ENCODE peak calls at places on chromosomes 1 and 21, in nine cellular contexts. W is dorsolateral prefrontal cortex, J is fibroblast of villous mesenchyme, M is HL-60, E is cardiac muscle cell, A is upper lobe of right lung, Q is adrenal gland, U is heart left ventricle, B is uterus. G is an unnamed sample.
A peak's percentile ranks its signal among the peaks of the same experiment; 100 is the strongest.

GRCh38 chr21:33230518-33231324 is 983 bp downstream of the IFNAR2 start:
- DNase-seq in W (peak; percentile 41), B (peak; percentile 43), A (peak; percentile 76), E (peak; percentile 49), J (peak; percentile 45), U (peak; percentile 78), M (peak; percentile 27), Q (peak; percentile 50), G (no peak)

GRCh38 chr1:32759997-32760623 is 57.0 kb downstream of the YARS1 start:
- DNase-seq in U (no peak), Q (peak; percentile 97), A (peak; percentile 97), B (peak; percentile 73), W (no peak), E (peak; percentile 49), M (no peak), J (peak; percentile 31), G (no peak)

GRCh38 chr1:245785433-245785832 is 630.6 kb downstream of the KIF26B start:
- DNase-seq in Q (no peak), A (no peak), B (no peak), E (no peak), M (no peak), W (no peak), J (no peak), U (no peak), G (no peak)

GRCh38 chr1:154957258-154957657 is 1.4 kb upstream of the PBXIP1 start:
- DNase-seq in M (no peak), B (no peak), A (no peak), E (no peak), W (no peak), U (peak; percentile 20), J (no peak), Q (no peak), G (no peak)

GRCh38 chr1:161044535-161044907 is 1.3 kb downstream of the USF1 start:
- DNase-seq in B (no peak), J (no peak), M (no peak), U (no peak), Q (no peak), E (no peak), W (no peak), A (no peak), G (no peak)

GRCh38 chr1:26022404-26022779 is 817 bp downstream of the EXTL1 start:
- DNase-seq in M (no peak), J (no peak), W (no peak), U (peak; percentile 55), A (no peak), Q (no peak), B (no peak), E (no peak), G (no peak)

GRCh38 chr1:71464016-71464415 is 383.2 kb upstream of the ZRANB2 start:
- DNase-seq in U (no peak), A (no peak), B (no peak), J (no peak), M (no peak), E (no peak), Q (no peak), W (no peak), G (no peak)

GRCh38 chr1:115538579-115538978 is 103.2 kb upstream of the VANGL1 start:
- DNase-seq in U (no peak), M (no peak), E (no peak), A (no peak), Q (no peak), J (no peak), W (no peak), B (no peak), G (no peak)

GRCh38 chr1:24970399-24970753 is 40.3 kb upstream of the RUNX3 start:
- DNase-seq in U (peak; percentile 40), J (peak; percentile 24), A (no peak), W (no peak), E (peak; percentile 9), B (no peak), M (no peak), Q (no peak), G (no peak)

GRCh38 chr1:221543529-221544120 is 198.3 kb downstream of the DUSP10 start:
- DNase-seq in U (no peak), E (no peak), M (peak; percentile 21), B (no peak), J (peak; percentile 60), A (no peak), W (no peak), Q (no peak), G (peak; percentile 6)

GRCh38 chr1:35294809-35295208 is 26.3 kb downstream of the ZMYM4 start:
- DNase-seq in U (no peak), M (no peak), W (no peak), E (no peak), J (no peak), A (no peak), B (no peak), Q (no peak), G (no peak)

GRCh38 chr1:35300376-35300775 is 31.9 kb downstream of the ZMYM4 start:
- DNase-seq in E (no peak), Q (no peak), U (no peak), W (no peak), M (no peak), A (no peak), J (no peak), B (no peak), G (no peak)

GRCh38 chr1:35301674-35302392 is 33.3 kb downstream of the ZMYM4 start:
- DNase-seq in W (no peak), E (no peak), A (no peak), Q (no peak), B (no peak), U (no peak), M (no peak), J (no peak), G (no peak)

GRCh38 chr1:35298464-35298863 is 30.0 kb downstream of the ZMYM4 start:
- DNase-seq in A (no peak), M (peak; percentile 53), Q (no peak), W (no peak), J (peak; percentile 43), E (peak; percentile 58), B (peak; percentile 23), U (no peak), G (no peak)
- TF ChIP-seq CTCF in A (peak; percentile 50), M (peak; percentile 9), Q (peak; percentile 32), W (peak; percentile 63), J (peak; percentile 60), E (peak; percentile 53), B (peak; percentile 37), U (peak; percentile 45), G (peak; percentile 30)

DNA sequence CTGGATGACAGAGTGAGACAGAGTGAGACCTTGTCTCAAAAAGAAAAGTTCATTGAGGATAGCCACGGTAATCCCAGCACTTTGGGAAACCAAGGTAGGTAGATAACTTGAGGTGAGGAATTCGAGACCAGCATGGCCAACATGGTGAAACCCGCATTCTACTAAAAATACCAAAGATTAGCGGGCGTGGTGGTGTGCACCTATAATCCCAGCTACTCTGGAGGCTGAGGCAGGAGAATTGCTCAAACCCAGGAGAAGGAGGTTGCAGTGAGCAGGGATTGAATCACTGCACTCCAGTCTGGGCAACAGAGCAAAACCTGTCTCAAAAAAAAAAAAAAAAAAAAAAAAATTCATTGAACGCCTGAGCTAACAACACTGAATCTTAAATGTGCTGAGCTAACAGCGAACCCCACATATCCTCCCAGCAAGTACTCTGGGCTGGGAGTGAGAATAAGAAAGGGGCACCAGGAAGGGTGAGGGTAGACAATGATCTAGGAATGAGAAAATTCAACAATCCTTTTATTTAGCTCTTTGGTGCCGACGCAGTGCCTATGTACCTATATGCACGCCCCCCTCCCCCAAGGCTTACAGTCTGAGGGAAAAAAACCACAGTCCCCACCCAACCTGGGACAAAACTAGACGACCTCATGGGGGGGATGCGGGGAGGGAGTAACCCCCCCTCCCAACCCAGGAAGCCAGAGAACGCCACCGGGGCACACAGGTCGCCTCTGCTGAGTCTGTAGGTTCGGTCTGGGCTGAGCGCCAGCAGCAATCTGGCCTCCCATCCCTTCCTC is 1.4 kb upstream of the CACNA1S start:
- DNase-seq in B (no peak), M (no peak), A (no peak), U (no peak), W (no peak), J (no peak), Q (no peak), E (no peak), G (no peak)
- H3K4me3 ChIP-seq in B (no peak overlapping the region), M (no peak overlapping the region), A (peak overlapping the region; percentile 63), U (no peak overlapping the region), W (peak overlapping the region; percentile 56), J (peak overlapping the region; percentile 66), Q (no peak overlapping the region), E (no peak overlapping the region), G (peak overlapping the region; percentile 44)

DNA sequence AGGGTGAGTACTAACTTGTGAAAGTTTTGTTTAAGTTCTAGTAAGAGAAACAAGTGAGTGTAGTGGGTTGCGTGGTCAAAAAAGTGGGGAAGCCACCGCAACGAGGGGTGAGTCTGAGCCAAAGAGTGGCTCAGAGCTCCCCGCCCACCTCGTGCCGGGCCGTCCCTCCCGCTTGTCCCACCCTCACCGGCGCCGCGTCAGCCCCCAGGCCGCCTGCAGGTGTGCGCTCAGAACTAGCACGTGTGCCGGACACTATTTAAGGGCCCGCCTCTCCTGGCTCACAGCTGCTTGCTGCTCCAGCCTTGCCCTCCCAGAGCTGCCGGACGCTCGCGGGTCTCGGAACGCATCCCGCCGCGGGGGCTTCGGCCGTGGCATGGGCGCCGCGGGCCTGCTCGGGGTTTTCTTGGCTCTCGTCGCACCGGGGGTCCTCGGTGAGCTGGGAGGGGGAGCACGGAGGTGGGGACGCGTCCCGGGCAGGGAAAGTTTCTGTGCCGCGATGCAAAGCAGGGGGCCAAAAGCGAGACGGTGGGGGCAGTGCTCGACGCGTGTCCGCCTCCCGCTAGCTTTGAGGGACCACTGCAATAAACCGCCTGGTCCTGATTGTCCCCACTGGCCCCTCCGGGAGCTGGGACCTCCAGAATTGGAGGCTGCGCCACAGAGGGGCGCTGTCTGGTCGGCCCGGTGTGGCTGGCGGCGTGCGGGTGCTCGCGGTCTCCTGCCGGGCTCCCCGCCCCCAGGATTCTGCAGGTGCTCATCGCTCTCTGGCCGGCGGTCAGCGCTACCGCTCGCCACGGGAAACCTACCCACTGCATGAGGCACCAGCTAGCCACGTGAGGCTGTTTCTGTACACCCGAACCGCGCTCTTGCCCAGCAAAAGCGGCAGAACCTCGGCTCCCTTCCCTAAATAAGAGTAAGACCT is at the start of gene CR2:
- DNase-seq in W (peak; percentile 25), E (peak; percentile 68), U (peak; percentile 61), Q (no peak), J (no peak), M (peak; percentile 6), B (no peak), A (peak; percentile 74), G (no peak)
- TF ChIP-seq CTCF in W (peak; percentile 47), E (no peak), U (no peak), Q (no peak), J (no peak), M (no peak), B (no peak), A (peak; percentile 27), G (no peak)

DNA sequence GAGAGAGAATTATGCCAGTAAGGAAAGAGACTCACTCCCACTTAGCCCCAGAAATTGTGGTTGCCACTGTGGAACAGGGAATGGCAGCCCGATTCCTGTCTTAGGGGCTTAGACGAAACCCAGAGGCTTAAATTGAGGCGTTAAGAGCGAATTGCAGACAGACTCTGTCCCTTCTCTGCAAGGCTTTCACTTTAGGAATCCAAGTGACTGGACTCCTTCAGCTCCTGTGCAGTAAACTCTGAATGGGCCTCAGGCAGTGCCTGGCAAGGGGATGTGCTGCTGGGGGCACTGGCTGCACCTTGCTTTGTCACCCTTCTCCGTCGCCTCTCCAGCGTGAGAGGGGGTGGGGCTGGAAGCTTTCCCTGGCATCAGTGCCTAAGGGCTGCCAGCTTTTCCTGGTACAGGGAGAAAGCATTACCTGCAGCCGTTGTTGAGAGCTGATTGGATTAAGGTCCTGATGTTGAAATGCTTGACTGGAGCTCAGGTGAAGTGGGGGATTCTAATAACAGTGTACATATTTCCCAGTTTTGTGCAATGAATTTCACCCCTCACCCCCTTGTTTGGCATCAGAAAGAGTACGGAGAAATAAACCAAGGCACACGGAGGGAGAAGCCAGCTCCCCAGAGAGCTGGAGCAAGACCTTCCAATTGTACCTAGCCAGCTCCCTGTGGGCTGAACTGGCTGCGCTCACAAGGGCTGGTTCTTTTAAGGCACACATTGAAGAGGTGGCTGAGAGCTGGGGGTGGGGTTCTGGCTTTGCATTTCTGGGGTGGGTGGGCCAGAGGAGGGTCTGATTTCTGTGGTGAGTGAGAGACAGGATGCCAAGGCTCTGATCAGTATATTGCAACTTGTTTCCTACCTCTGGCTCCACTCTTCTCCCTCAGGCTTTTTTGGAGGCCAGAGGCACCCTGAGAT is 39.7 kb upstream of the NFASC start:
- DNase-seq in A (no peak), M (no peak), Q (no peak), U (no peak), E (peak; percentile 18), J (no peak), B (no peak), W (no peak), G (no peak)
- H3K4me3 ChIP-seq in A (no peak overlapping the region), M (no peak overlapping the region), Q (no peak overlapping the region), U (no peak overlapping the region), E (no peak overlapping the region), J (no peak overlapping the region), B (no peak overlapping the region), W (peak overlapping the region; percentile 67), G (no peak overlapping the region)

G was measured in HFF-Myc.